ENCODE peak calls at places on chromosomes 2 and 18, in five cellular contexts. W, U, H, L and O are unnamed samples.

GRCh38 chr2:202161106-202161836 is 77.1 kb downstream of the SUMO1 start:
- DNase-seq in U (no peak), L (no peak), H (no peak), W (no peak), O (no peak)

GRCh38 chr18:2030647-2031046 is 540.7 kb downstream of the METTL4 start:
- DNase-seq in H (no peak), L (no peak), W (no peak), U (no peak), O (no peak)

GRCh38 chr2:109703076-109703475 is 88.9 kb downstream of the SOWAHC start:
- DNase-seq in L (no peak), H (no peak), W (peak), U (no peak), O (no peak)

GRCh38 chr2:217383620-217384019 is 523.8 kb upstream of the TNP1 start:
- DNase-seq in U (no peak), W (peak), H (no peak), L (no peak), O (no peak)

GRCh38 chr2:178257127-178257526 is 62.8 kb downstream of the OSBPL6 start:
- DNase-seq in U (no peak), W (no peak), L (no peak), H (no peak), O (no peak)

GRCh38 chr2:101883860-101884259 is 107.9 kb upstream of the IL1R2 start:
- DNase-seq in H (no peak), U (no peak), W (peak), L (no peak), O (no peak)

GRCh38 chr2:229387815-229388214 is 116.7 kb upstream of the PID1 start:
- DNase-seq in H (no peak), U (no peak), L (no peak), W (no peak), O (no peak)

GRCh38 chr18:56358608-56359007 is 279.8 kb downstream of the TXNL1 start:
- DNase-seq in H (no peak), W (no peak), U (no peak), L (no peak), O (no peak)

GRCh38 chr2:20355131-20355530 is 4.5 kb upstream of the PUM2 start:
- DNase-seq in L (no peak), U (no peak), W (no peak), H (no peak), O (no peak)

GRCh38 chr2:71939588-71940535 is 207.8 kb downstream of the CYP26B1 start:
- DNase-seq in L (peak), W (no peak), U (no peak), H (no peak), O (peak)

GRCh38 chr2:151967829-151968722 is 130.8 kb downstream of the CACNB4 start:
- DNase-seq in L (no peak), U (no peak), W (no peak), H (no peak), O (no peak)

GRCh38 chr2:215461836-215462532 is 26.1 kb upstream of the FN1 start:
- DNase-seq in H (no peak), L (no peak), W (no peak), U (no peak), O (no peak)

GRCh38 chr2:207812858-207813175 is 43.1 kb upstream of the FZD5 start:
- DNase-seq in L (no peak), U (no peak), H (no peak), W (no peak), O (no peak)

GRCh38 chr2:46555011-46555410 is 75.6 kb downstream of the TMEM247 start:
- DNase-seq in H (no peak), U (no peak), L (no peak), W (no peak), O (no peak)

GRCh38 chr2:71592181-71592711 is 138.9 kb downstream of the DYSF start:
- DNase-seq in U (no peak), L (peak), W (peak), H (no peak), O (no peak)

GRCh38 chr18:79371536-79372210 is 24.1 kb upstream of the NFATC1 start:
- DNase-seq in H (no peak), W (no peak), U (no peak), L (peak), O (no peak)

GRCh38 chr2:177283871-177284270 is 19.3 kb upstream of the NFE2L2 start:
- DNase-seq in H (no peak), W (no peak), L (no peak), U (no peak), O (no peak)

GRCh38 chr2:44392338-44392943 is 30.7 kb downstream of the CAMKMT start:
- DNase-seq in L (peak), W (no peak), H (no peak), U (no peak), O (no peak)

GRCh38 chr2:118855451-118856279 is 8.2 kb upstream of the EN1 start:
- DNase-seq in H (peak), W (peak), L (peak), U (peak), O (peak)

GRCh38 chr2:47300081-47300480 is 102.9 kb upstream of the MSH2 start:
- DNase-seq in U (no peak), H (no peak), L (no peak), W (no peak), O (no peak)

GRCh38 chr18:56044239-56044638 is 456.2 kb upstream of the TCF4 start:
- DNase-seq in U (no peak), W (no peak), H (no peak), L (no peak), O (no peak)

GRCh38 chr2:19731040-19731439 is 170.7 kb downstream of the TTC32 start:
- DNase-seq in U (no peak), H (no peak), W (no peak), L (no peak), O (no peak)

GRCh38 chr18:46722051-46722450 is 34.8 kb downstream of the ST8SIA5 start:
- DNase-seq in W (no peak), L (no peak), H (no peak), U (no peak), O (no peak)

GRCh38 chr18:49564435-49564834 is 2.6 kb downstream of the LIPG start:
- DNase-seq in W (no peak), L (no peak), H (no peak), U (no peak), O (no peak)

GRCh38 chr2:155412599-155412998 is 714.1 kb downstream of the KCNJ3 start:
- DNase-seq in U (no peak), L (no peak), H (no peak), W (no peak), O (no peak)

GRCh38 chr2:236113425-236113824 is 54.8 kb downstream of the GBX2 start:
- DNase-seq in U (no peak), L (no peak), H (no peak), W (no peak), O (no peak)

GRCh38 chr18:54247488-54248175 is 21.7 kb upstream of the POLI start:
- DNase-seq in U (no peak), H (no peak), L (no peak), W (no peak), O (no peak)

GRCh38 chr2:73418343-73418742 is 32.7 kb downstream of the ALMS1 start:
- DNase-seq in W (no peak), L (peak), H (no peak), U (no peak), O (peak)

GRCh38 chr2:237557633-237558015 is 8.8 kb upstream of the PRLH start:
- DNase-seq in L (no peak), W (no peak), U (no peak), H (no peak), O (no peak)

GRCh38 chr2:235643680-235644117 is 149.9 kb downstream of the AGAP1 start:
- DNase-seq in W (no peak), L (no peak), H (no peak), U (no peak), O (no peak)